ENCODE peak calls at places on chromosome 1, in ten cellular contexts. D, Z, B, Q, X, O, A, R, C and S are unnamed samples.

GRCh38 chr1:172875892-172876291 is 174.8 kb downstream of the TNFSF18 start:
- DNase-seq in D (no peak), Z (no peak), B (no peak), Q (no peak), X (no peak), O (no peak), A (no peak), R (no peak), C (no peak), S (no peak)

GRCh38 chr1:3315991-3316943 is 138.2 kb upstream of the ARHGEF16 start:
- DNase-seq in D (no peak), Z (no peak), B (no peak), Q (no peak), X (no peak), O (no peak), A (no peak), R (no peak), C (no peak), S (no peak)

GRCh38 chr1:93597697-93598096 is 83.9 kb downstream of the BCAR3 start:
- DNase-seq in D (no peak), Z (no peak), B (no peak), Q (no peak), X (no peak), O (no peak), A (no peak), R (peak; percentile 59), C (no peak), S (no peak)

GRCh38 chr1:156592158-156592909 is 758 bp downstream of the NAXE start:
- DNase-seq in D (no peak), Z (peak; percentile 57), B (no peak), Q (no peak), X (no peak), O (no peak), A (no peak), R (no peak), C (no peak), S (no peak)

GRCh38 chr1:41607810-41608209 is 123.3 kb upstream of the EDN2 start:
- DNase-seq in D (no peak), Z (peak; percentile 16), B (no peak), Q (no peak), X (no peak), O (no peak), A (no peak), R (no peak), C (no peak), S (no peak)

GRCh38 chr1:89999208-89999607 is 4.3 kb downstream of the ZNF326 start:
- DNase-seq in D (no peak), Z (no peak), B (no peak), Q (no peak), X (no peak), O (no peak), A (no peak), R (no peak), C (no peak), S (no peak)

GRCh38 chr1:184494929-184495328 is 108.1 kb downstream of the C1orf21 start:
- DNase-seq in D (no peak), Z (no peak), B (no peak), Q (no peak), X (no peak), O (no peak), A (no peak), R (no peak), C (no peak), S (no peak)

GRCh38 chr1:161119379-161120061 is 1.6 kb downstream of the NIT1 start:
- DNase-seq in D (no peak), Z (peak; percentile 85), B (peak; percentile 86), Q (peak; percentile 56), X (no peak), O (no peak), A (peak; percentile 75), R (peak; percentile 69), C (peak; percentile 49), S (no peak)

GRCh38 chr1:5725406-5725805 is 266.8 kb downstream of the NPHP4 start:
- DNase-seq in D (no peak), Z (no peak), B (no peak), Q (no peak), X (no peak), O (no peak), A (no peak), R (no peak), C (no peak), S (no peak)

GRCh38 chr1:216183427-216183826 is 239.8 kb downstream of the USH2A start:
- DNase-seq in D (no peak), Z (no peak), B (no peak), Q (no peak), X (no peak), O (peak; percentile 21), A (peak; percentile 40), R (peak; percentile 17), C (no peak), S (no peak)

GRCh38 chr1:165799387-165799786 is 28.0 kb upstream of the UCK2 start:
- DNase-seq in D (no peak), Z (no peak), B (no peak), Q (no peak), X (no peak), O (no peak), A (no peak), R (no peak), C (no peak), S (no peak)

GRCh38 chr1:156266051-156266450 is 16.6 kb downstream of the SMG5 start:
- DNase-seq in D (no peak), Z (no peak), B (no peak), Q (no peak), X (no peak), O (no peak), A (no peak), R (no peak), C (no peak), S (peak; percentile 58)

GRCh38 chr1:26127235-26128163 is 15.9 kb downstream of the PDIK1L start:
- DNase-seq in D (no peak), Z (no peak), B (no peak), Q (no peak), X (no peak), O (no peak), A (no peak), R (no peak), C (no peak), S (no peak)

GRCh38 chr1:115794976-115795375 is 26.5 kb upstream of the CASQ2 start:
- DNase-seq in D (no peak), Z (no peak), B (no peak), Q (no peak), X (no peak), O (no peak), A (no peak), R (no peak), C (peak; percentile 16), S (no peak)

GRCh38 chr1:91428182-91428798 is 23.7 kb upstream of the HFM1 start:
- DNase-seq in D (no peak), Z (peak; percentile 88), B (no peak), Q (no peak), X (no peak), O (no peak), A (no peak), R (no peak), C (no peak), S (no peak)

GRCh38 chr1:180693564-180694244 is 61.9 kb downstream of the XPR1 start:
- DNase-seq in D (no peak), Z (no peak), B (no peak), Q (no peak), X (no peak), O (no peak), A (no peak), R (no peak), C (no peak), S (no peak)